ENCODE peak calls at places on chromosomes 6 and 20, in seven cellular contexts. X is GM04504, F is left cardiac atrium, Z is hippocampal formation, O is HCT116, P is K562, N is neuronal stem cell. J is an unnamed sample.
A peak's percentile ranks its signal among the peaks of the same experiment; 100 is the strongest.

GRCh38 chr20:42472198-42472597 is 717.5 kb downstream of the PTPRT start:
- DNase-seq in X (no peak), F (no peak), Z (no peak), O (no peak), P (no peak), N (no peak), J (no peak)

GRCh38 chr6:85096976-85097375 is 332.6 kb upstream of the TBX18 start:
- DNase-seq in X (no peak), F (no peak), Z (no peak), O (no peak), P (no peak), N (no peak), J (no peak)

GRCh38 chr6:15962449-15962764 is 166.5 kb upstream of the MYLIP start:
- DNase-seq in X (peak; percentile 74), F (no peak), Z (no peak), O (no peak), P (no peak), N (no peak), J (peak; percentile 72)

GRCh38 chr6:44262467-44263356 is 2.6 kb downstream of the NFKBIE start:
- DNase-seq in X (no peak), F (peak; percentile 23), Z (no peak), O (no peak), P (no peak), N (no peak), J (no peak)

GRCh38 chr20:61686081-61686936 is 379.4 kb downstream of the TAF4 start:
- DNase-seq in X (no peak), F (no peak), Z (no peak), O (no peak), P (no peak), N (no peak), J (no peak)

GRCh38 chr20:17933711-17934110 is 34.9 kb downstream of the SNX5 start:
- DNase-seq in X (no peak), F (no peak), Z (no peak), O (no peak), P (no peak), N (no peak), J (no peak)

GRCh38 chr6:24148154-24148570 is 22.1 kb downstream of the NRSN1 start:
- DNase-seq in X (no peak), F (no peak), Z (no peak), O (no peak), P (no peak), N (no peak), J (no peak)

GRCh38 chr20:20225325-20225724 is 142.6 kb upstream of the INSM1 start:
- DNase-seq in X (no peak), F (no peak), Z (no peak), O (no peak), P (no peak), N (no peak), J (no peak)

GRCh38 chr20:46071573-46071972 is 18.2 kb downstream of the NCOA5 start:
- DNase-seq in X (no peak), F (no peak), Z (no peak), O (no peak), P (no peak), N (no peak), J (no peak)

GRCh38 chr6:77834591-77834996 is 181.8 kb downstream of the MEI4 start:
- DNase-seq in X (no peak), F (no peak), Z (no peak), O (no peak), P (no peak), N (no peak), J (no peak)

J was measured in skeletal muscle cell.